ENCODE peak calls at places on chromosomes 4 and X, in five cellular contexts. A is astrocyte, J is OCI-LY7, R is A673, H is ovary. M is an unnamed sample. For H3K4me1, the result is how much of the 10 kb centered on the place peaks cover.

GRCh38 chr4:119310826-119311225 is 11.1 kb downstream of the FABP2 start:
- DNase-seq in A (no peak), J (no peak), R (no peak), H (no peak), M (no peak)

GRCh38 chr4:99324978-99325377 is 3.8 kb upstream of the ADH1B start:
- DNase-seq in A (peak), J (no peak), R (no peak), H (peak), M (no peak)

GRCh38 chr4:51943221-51943620 is 76.9 kb downstream of the LRRC66 start:
- DNase-seq in A (peak), J (no peak), R (no peak), H (no peak), M (no peak)

GRCh38 chr4:25654971-25655963 is at the start of gene SLC34A2:
- DNase-seq in A (no peak), J (no peak), R (no peak), H (no peak), M (peak)

GRCh38 chr4:74293558-74293957 is 14.7 kb upstream of the EPGN start:
- DNase-seq in A (peak), J (no peak), R (no peak), H (no peak), M (no peak)

GRCh38 chr4:40536032-40536431 is 93.6 kb downstream of the RBM47 start:
- DNase-seq in A (no peak), J (peak), R (no peak), H (no peak), M (no peak)

GRCh38 chr4:150960079-150960478 is 55.0 kb downstream of the LRBA start:
- DNase-seq in A (no peak), J (no peak), R (peak), H (no peak), M (no peak)

GRCh38 chr4:175431635-175432034 is 380.4 kb downstream of the GPM6A start:
- DNase-seq in A (no peak), J (no peak), R (no peak), H (no peak), M (no peak)

GRCh38 chrX:130106071-130106470 is 4.2 kb downstream of the ELF4 start:
- DNase-seq in A (no peak), J (no peak), R (no peak), H (peak), M (no peak)

GRCh38 chr4:24164797-24165196 is 274.9 kb upstream of the PPARGC1A start:
- DNase-seq in A (no peak), J (no peak), R (no peak), H (no peak), M (no peak)

GRCh38 chr4:101689220-101689619 is 101.3 kb upstream of the BANK1 start:
- DNase-seq in A (no peak), J (no peak), R (no peak), H (no peak), M (no peak)

GRCh38 chr4:70754990-70755688 is 33.4 kb downstream of the RUFY3 start:
- DNase-seq in A (no peak), J (peak), R (no peak), H (no peak), M (no peak)

GRCh38 chr4:2910409-2910808 is 52.8 kb downstream of the NOP14 start:
- DNase-seq in A (no peak), J (peak), R (no peak), H (no peak), M (no peak)

GRCh38 chr4:113677333-113677732 is 84.2 kb downstream of the CAMK2D start:
- DNase-seq in A (no peak), J (peak), R (no peak), H (no peak), M (no peak)

GRCh38 chr4:150181536-150181935 is 103.3 kb downstream of the DCLK2 start:
- DNase-seq in A (peak), J (no peak), R (peak), H (no peak), M (no peak)

GRCh38 chrX:130108647-130109428 is 1.5 kb downstream of the ELF4 start:
- DNase-seq in A (no peak), J (peak), R (peak), H (no peak), M (peak)

GRCh38 chr4:54986095-54986846 is 139.1 kb downstream of the KDR start:
- DNase-seq in A (no peak), J (no peak), R (no peak), H (no peak), M (no peak)

GRCh38 chr4:143021384-143021783 is 163.3 kb upstream of the USP38 start:
- DNase-seq in A (no peak), J (no peak), R (no peak), H (no peak), M (no peak)

GRCh38 chrX:10106801-10107200 is 50.0 kb upstream of the CLCN4 start:
- DNase-seq in A (no peak), J (peak), R (no peak), H (no peak), M (no peak)

GRCh38 chr4:72706633-72707032 is 137.6 kb upstream of the ADAMTS3 start:
- DNase-seq in A (no peak), J (no peak), R (no peak), H (no peak), M (no peak)
- H3K4me1 ChIP-seq in A (under half), J (under half), R (under half), H (under half), M (under half)

GRCh38 chr4:38923746-38924145 is 56.1 kb downstream of the FAM114A1 start:
- DNase-seq in A (no peak), J (no peak), R (no peak), H (no peak), M (no peak)
- H3K27ac ChIP-seq in A (no peak), J (no peak), R (no peak), H (no peak), M (no peak)

DNA sequence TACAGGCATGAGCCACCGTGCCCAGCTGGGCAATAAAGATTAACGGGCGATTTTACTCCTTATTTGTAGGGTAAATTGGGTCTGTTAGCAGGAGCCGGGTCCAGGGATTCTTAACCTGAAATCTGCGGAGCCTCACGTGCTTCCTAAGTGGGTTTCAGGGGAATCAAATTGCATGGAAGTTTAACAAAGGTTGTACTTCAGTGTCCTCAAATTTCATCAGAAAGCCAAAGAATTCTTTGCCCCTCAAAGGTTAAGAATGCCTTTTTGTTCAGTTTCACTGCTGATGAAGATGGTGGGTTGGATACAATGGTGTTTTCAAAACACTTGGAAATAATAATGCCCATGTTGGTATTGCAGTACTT is 67.9 kb downstream of the AFF1 start:
- DNase-seq in A (no peak), J (no peak), R (no peak), H (no peak), M (no peak)
- H3K4me1 ChIP-seq in A (under half), J (half or more), R (under half), H (under half), M (under half)

GRCh38 chr4:79284893-79285292 is 41.0 kb downstream of the NAA11 start:
- DNase-seq in A (no peak), J (no peak), R (no peak), H (no peak), M (no peak)

DNA sequence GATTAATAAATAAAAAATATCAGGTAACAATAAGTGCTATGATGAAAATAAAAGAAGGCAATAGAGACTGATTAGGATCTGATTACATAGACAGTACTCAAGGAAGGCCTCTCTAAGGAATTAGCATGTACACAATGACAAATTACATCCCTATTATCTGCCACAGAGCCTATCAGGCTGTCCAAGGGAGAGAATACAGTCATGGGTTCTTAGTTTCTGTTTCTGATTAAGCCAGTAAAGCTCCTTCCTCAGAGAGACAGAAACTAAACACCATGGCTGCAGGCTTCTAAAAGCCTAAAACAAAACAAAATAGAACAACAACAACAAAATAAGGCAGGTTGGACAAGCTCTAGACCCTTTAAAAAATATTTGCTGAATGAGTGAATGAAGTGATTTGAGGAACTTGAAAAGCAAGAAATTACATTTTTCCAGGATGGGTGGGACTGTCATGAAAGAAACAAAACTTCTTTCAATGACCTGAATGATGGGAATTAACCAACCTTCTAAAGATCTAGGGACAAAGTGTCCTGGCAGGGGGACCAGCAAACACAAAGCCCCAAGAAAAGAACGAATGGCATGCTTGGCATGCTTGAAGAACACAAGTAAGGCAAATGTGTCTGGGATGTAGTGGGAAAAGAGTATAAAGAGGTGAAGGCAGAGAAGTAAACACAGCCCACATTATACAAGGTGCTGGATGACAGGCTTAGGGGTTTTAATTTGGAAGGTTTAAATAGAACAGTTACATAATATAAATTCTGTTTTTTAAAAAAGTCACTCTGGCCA is 44.1 kb downstream of the NAA11 start:
- DNase-seq in A (no peak), J (no peak), R (no peak), H (no peak), M (no peak)
- H3K27ac ChIP-seq in A (no peak), J (no peak), R (no peak), H (no peak), M (no peak)

M was measured in lower lobe of right lung.